ENCODE peak calls at places on chromosomes 4 and X, in nine cellular contexts. M is NAMALWA; F is activated gamma-delta T cell treated with anti-CD3 and anti-CD28 coated beads, Interleukin-2, amount 50 U/mL, for 16 hours; R is tibial artery; O is WTC11; B is H9; Y is astrocyte of the spinal cord; I is esophagus squamous epithelium; K is A549. J is an unnamed sample.

GRCh38 chr4:110183643-110184042 is 14.8 kb downstream of the ELOVL6 start:
- DNase-seq in M (no peak), F (no peak), R (no peak), O (no peak), B (no peak), Y (no peak), I (no peak), K (no peak), J (peak; percentile 57)

GRCh38 chr4:25805255-25805860 is 57.4 kb downstream of the SEL1L3 start:
- DNase-seq in M (no peak), F (no peak), R (no peak), O (no peak), B (no peak), Y (no peak), I (no peak), K (no peak), J (no peak)

GRCh38 chrX:44162964-44163475 is 180.5 kb downstream of the EFHC2 start:
- DNase-seq in M (no peak), F (no peak), R (no peak), O (no peak), B (no peak), Y (no peak), I (no peak), K (no peak), J (no peak)

GRCh38 chr4:96293806-96294205 is 453.9 kb downstream of the PDHA2 start:
- DNase-seq in M (no peak), F (no peak), R (no peak), O (no peak), B (no peak), Y (no peak), I (no peak), K (peak; percentile 15), J (no peak)

GRCh38 chr4:10403633-10404445 is 53.4 kb downstream of the ZNF518B start:
- DNase-seq in M (peak; percentile 41), F (no peak), R (no peak), O (no peak), B (no peak), Y (peak; percentile 37), I (no peak), K (peak; percentile 31), J (peak; percentile 56)

GRCh38 chrX:68867458-68868166 is 38.8 kb downstream of the EFNB1 start:
- DNase-seq in M (no peak), F (no peak), R (no peak), O (no peak), B (no peak), Y (peak; percentile 7), I (no peak), K (no peak), J (no peak)

GRCh38 chr4:128868758-128869157 is 59.3 kb downstream of the JADE1 start:
- DNase-seq in M (no peak), F (no peak), R (no peak), O (no peak), B (no peak), Y (no peak), I (no peak), K (no peak), J (no peak)

GRCh38 chr4:145871209-145871608 is 67.4 kb downstream of the ZNF827 start:
- DNase-seq in M (no peak), F (no peak), R (no peak), O (no peak), B (no peak), Y (peak; percentile 18), I (no peak), K (no peak), J (no peak)

GRCh38 chr4:41935652-41936021 is 408 bp downstream of the TMEM33 start:
- DNase-seq in M (peak; percentile 62), F (no peak), R (no peak), O (no peak), B (no peak), Y (no peak), I (no peak), K (peak; percentile 16), J (no peak)

GRCh38 chrX:53022381-53022780 is 26.2 kb upstream of the GPR173 start:
- DNase-seq in M (no peak), F (no peak), R (no peak), O (no peak), B (no peak), Y (no peak), I (no peak), K (no peak), J (no peak)

GRCh38 chr4:106898621-106899230 is 137.4 kb downstream of the DKK2 start:
- DNase-seq in M (peak; percentile 67), F (no peak), R (no peak), O (peak; percentile 32), B (peak; percentile 27), Y (peak; percentile 70), I (no peak), K (peak; percentile 44), J (peak; percentile 82)

GRCh38 chr4:137390141-137390540 is 142.2 kb downstream of the PCDH18 start:
- DNase-seq in M (no peak), F (no peak), R (no peak), O (no peak), B (no peak), Y (peak; percentile 68), I (no peak), K (no peak), J (no peak)

GRCh38 chr4:73676881-73677323 is 56.7 kb upstream of the RASSF6 start:
- DNase-seq in M (peak; percentile 59), F (no peak), R (no peak), O (no peak), B (no peak), Y (peak; percentile 50), I (no peak), K (peak; percentile 51), J (no peak)

GRCh38 chr4:67396008-67396407 is 149.3 kb downstream of the CENPC start:
- DNase-seq in M (no peak), F (no peak), R (no peak), O (no peak), B (no peak), Y (no peak), I (no peak), K (no peak), J (no peak)

GRCh38 chrX:13123857-13124345 is 79.5 kb upstream of the FAM9C start:
- DNase-seq in M (no peak), F (no peak), R (no peak), O (no peak), B (no peak), Y (peak; percentile 80), I (no peak), K (peak; percentile 54), J (no peak)

GRCh38 chr4:145061325-145061920 is 36.6 kb downstream of the ANAPC10 start:
- DNase-seq in M (peak; percentile 73), F (no peak), R (no peak), O (no peak), B (no peak), Y (peak; percentile 73), I (no peak), K (peak; percentile 57), J (peak; percentile 24)

GRCh38 chr4:79917246-79917645 is 155.8 kb downstream of the ANTXR2 start:
- DNase-seq in M (peak; percentile 68), F (peak; percentile 16), R (no peak), O (peak; percentile 73), B (peak; percentile 77), Y (peak; percentile 41), I (no peak), K (peak; percentile 42), J (peak; percentile 66)

GRCh38 chr4:81446634-81447033 is 25.1 kb downstream of the RASGEF1B start:
- DNase-seq in M (no peak), F (no peak), R (no peak), O (no peak), B (no peak), Y (no peak), I (no peak), K (no peak), J (no peak)

GRCh38 chr4:152462715-152463114 is 73.2 kb downstream of the FBXW7 start:
- DNase-seq in M (no peak), F (no peak), R (no peak), O (no peak), B (no peak), Y (no peak), I (no peak), K (no peak), J (no peak)

GRCh38 chrX:154368630-154369452 is 5.6 kb downstream of the FLNA start:
- DNase-seq in M (peak; percentile 49), F (peak; percentile 94), R (peak; percentile 81), O (peak; percentile 31), B (peak; percentile 69), Y (peak; percentile 92), I (peak; percentile 51), K (peak; percentile 87), J (peak; percentile 27)

GRCh38 chrX:70096052-70096451 is 33.8 kb downstream of the OTUD6A start:
- DNase-seq in M (no peak), F (no peak), R (no peak), O (peak; percentile 21), B (peak; percentile 30), Y (no peak), I (no peak), K (peak; percentile 37), J (peak; percentile 16)

GRCh38 chrX:53116101-53116500 is 22.2 kb downstream of the KANTR start:
- DNase-seq in M (no peak), F (no peak), R (no peak), O (no peak), B (no peak), Y (peak; percentile 73), I (no peak), K (no peak), J (no peak)

GRCh38 chrX:56564182-56564885 is 907 bp downstream of the UBQLN2 start:
- DNase-seq in M (peak; percentile 35), F (no peak), R (no peak), O (no peak), B (no peak), Y (peak; percentile 39), I (no peak), K (peak; percentile 18), J (peak; percentile 39)

J was measured in neural progenitor cell.